ENCODE peak calls at places on chromosomes 11 and 22, in six cellular contexts. Y is activated naive CD8-positive, alpha-beta T cell treated with anti-CD3 and anti-CD28 coated beads, Interleukin-2, amount 50 U/mL, for 24 hours; E is stimulated activated naive CD8-positive, alpha-beta T cell treated with anti-CD3 and anti-CD28 coated beads, Interleukin-15, amount 100 ng/mL, for 72 hours; L is HEK293T; T is A172; N is HT1080. C is an unnamed sample.

GRCh38 chr11:47669856-47670255 is 27.5 kb upstream of the MTCH2 start:
- DNase-seq in N (no peak), T (no peak), E (no peak), L (no peak), Y (no peak), C (no peak)

GRCh38 chr22:23245045-23245798 is 64.9 kb downstream of the BCR start:
- DNase-seq in T (peak; percentile 84), E (no peak), Y (peak; percentile 28), L (no peak), N (peak; percentile 79), C (peak; percentile 68)

GRCh38 chr11:22432331-22433065 is 94.3 kb downstream of the SLC17A6 start:
- DNase-seq in E (peak; percentile 13), T (no peak), Y (peak; percentile 2), N (no peak), L (no peak), C (no peak)

GRCh38 chr11:94563176-94563847 is 3.9 kb upstream of the PIWIL4 start:
- DNase-seq in T (peak; percentile 59), L (no peak), N (peak; percentile 68), E (no peak), Y (no peak), C (peak; percentile 19)

GRCh38 chr11:76408171-76408965 is 27.2 kb downstream of the GVQW3 start:
- DNase-seq in Y (no peak), N (peak; percentile 28), L (no peak), T (peak; percentile 4), E (no peak), C (no peak)

GRCh38 chr11:102061276-102061675 is 14.0 kb downstream of the CFAP300 start:
- DNase-seq in T (no peak), L (peak; percentile 36), E (no peak), Y (no peak), N (no peak), C (no peak)

GRCh38 chr11:101456812-101457211 is 127.0 kb downstream of the TRPC6 start:
- DNase-seq in E (no peak), Y (no peak), T (no peak), N (peak; percentile 11), L (no peak), C (no peak)

GRCh38 chr11:58059011-58059358 is 28.2 kb downstream of the OR6Q1 start:
- DNase-seq in L (no peak), N (peak; percentile 77), Y (no peak), T (peak; percentile 83), E (no peak), C (peak; percentile 82)

GRCh38 chr11:127002669-127003259 is 2.2 kb upstream of the KIRREL3 start:
- DNase-seq in Y (no peak), E (no peak), N (no peak), L (no peak), T (no peak), C (no peak)

GRCh38 chr11:69310934-69311766 is 17.2 kb downstream of the MYEOV start:
- DNase-seq in Y (peak; percentile 69), L (no peak), N (no peak), E (peak; percentile 50), T (peak; percentile 61), C (no peak)

GRCh38 chr11:12741671-12742216 is 67.5 kb downstream of the TEAD1 start:
- DNase-seq in Y (no peak), T (no peak), E (no peak), N (no peak), L (no peak), C (no peak)

GRCh38 chr11:65695459-65696241 is 16.4 kb upstream of the KAT5 start:
- DNase-seq in Y (no peak), N (peak; percentile 66), T (peak; percentile 23), L (no peak), E (no peak), C (peak; percentile 69)

GRCh38 chr11:120137611-120138521 is at the start of gene TRIM29:
- DNase-seq in T (no peak), L (no peak), E (no peak), Y (no peak), N (no peak), C (no peak)

GRCh38 chr11:116563028-116563712 is 209.6 kb downstream of the BUD13 start:
- DNase-seq in T (peak; percentile 43), L (no peak), Y (no peak), N (peak; percentile 71), E (no peak), C (peak; percentile 29)

GRCh38 chr11:69726481-69726880 is 22.7 kb upstream of the FGF19 start:
- DNase-seq in E (no peak), Y (no peak), N (no peak), L (no peak), T (no peak), C (no peak)

GRCh38 chr11:62854825-62855570 is 15.6 kb upstream of the WDR74 start:
- DNase-seq in L (no peak), E (no peak), N (no peak), Y (no peak), T (no peak), C (no peak)

GRCh38 chr11:10584071-10584501 is 15.6 kb upstream of the LYVE1 start:
- DNase-seq in Y (no peak), T (no peak), E (no peak), N (no peak), L (no peak), C (no peak)

GRCh38 chr22:32050678-32051515 is 7.8 kb downstream of the SLC5A1 start:
- DNase-seq in E (peak; percentile 93), Y (peak; percentile 66), N (peak; percentile 79), L (peak; percentile 62), T (peak; percentile 84), C (peak; percentile 95)

GRCh38 chr22:23531966-23532735 is 47.9 kb downstream of the IGLL1 start:
- DNase-seq in N (no peak), T (no peak), E (no peak), Y (no peak), L (no peak), C (no peak)

GRCh38 chr11:131246589-131247164 is 123.7 kb upstream of the NTM start:
- DNase-seq in L (peak; percentile 49), E (no peak), N (peak; percentile 49), T (no peak), Y (no peak), C (no peak)

GRCh38 chr22:45997077-45997774 is 20.3 kb upstream of the WNT7B start:
- DNase-seq in L (no peak), Y (no peak), E (no peak), N (peak; percentile 97), T (peak; percentile 91), C (peak; percentile 93)

GRCh38 chr22:27475548-27475897 is 326.0 kb downstream of the MN1 start:
- DNase-seq in T (peak; percentile 22), Y (no peak), N (no peak), L (no peak), E (no peak), C (no peak)

C was measured in H4.